ENCODE peak calls at places on chromosomes 12 and 14, in eight cellular contexts. One of them, this sample, is unnamed.

GRCh38 chr12:53381739-53382630 is 2.0 kb downstream of the SP1 start:
- DNase-seq in PC-9: peak; percentile 50
- DNase-seq in CMK: peak; percentile 57
- DNase-seq in cardiac septum: peak; percentile 83
- DNase-seq in ELR: peak; percentile 74
- DNase-seq in DND-41: peak; percentile 21
- DNase-seq in RCC 7860: peak; percentile 68
- DNase-seq in AG09319: peak; percentile 51
- DNase-seq in this sample: peak; percentile 37

GRCh38 chr12:25194211-25194610 is 749 bp downstream of the DNAI7 start:
- DNase-seq in PC-9: no peak
- DNase-seq in CMK: no peak
- DNase-seq in cardiac septum: no peak
- DNase-seq in ELR: no peak
- DNase-seq in DND-41: no peak
- DNase-seq in RCC 7860: no peak
- DNase-seq in AG09319: peak; percentile 63
- DNase-seq in this sample: no peak

GRCh38 chr12:124844411-124845397 is 19.0 kb downstream of the SCARB1 start:
- DNase-seq in PC-9: no peak
- DNase-seq in CMK: no peak
- DNase-seq in cardiac septum: no peak
- DNase-seq in ELR: no peak
- DNase-seq in DND-41: no peak
- DNase-seq in RCC 7860: no peak
- DNase-seq in AG09319: no peak
- DNase-seq in this sample: no peak

GRCh38 chr12:3190101-3190500 is 112.9 kb downstream of the TSPAN9 start:
- DNase-seq in PC-9: no peak
- DNase-seq in CMK: peak; percentile 20
- DNase-seq in cardiac septum: no peak
- DNase-seq in ELR: no peak
- DNase-seq in DND-41: no peak
- DNase-seq in RCC 7860: no peak
- DNase-seq in AG09319: no peak
- DNase-seq in this sample: no peak

GRCh38 chr14:65310568-65310967 is 102.0 kb upstream of the FUT8 start:
- DNase-seq in PC-9: no peak
- DNase-seq in CMK: no peak
- DNase-seq in cardiac septum: no peak
- DNase-seq in ELR: no peak
- DNase-seq in DND-41: no peak
- DNase-seq in RCC 7860: no peak
- DNase-seq in AG09319: no peak
- DNase-seq in this sample: no peak

GRCh38 chr14:96816281-96816680 is 19.1 kb downstream of the VRK1 start:
- DNase-seq in PC-9: no peak
- DNase-seq in CMK: no peak
- DNase-seq in cardiac septum: no peak
- DNase-seq in ELR: no peak
- DNase-seq in DND-41: no peak
- DNase-seq in RCC 7860: no peak
- DNase-seq in AG09319: no peak
- DNase-seq in this sample: no peak

GRCh38 chr12:119843100-119843499 is 34.0 kb downstream of the CIT start:
- DNase-seq in PC-9: no peak
- DNase-seq in CMK: no peak
- DNase-seq in cardiac septum: no peak
- DNase-seq in ELR: no peak
- DNase-seq in DND-41: no peak
- DNase-seq in RCC 7860: no peak
- DNase-seq in AG09319: peak; percentile 20
- DNase-seq in this sample: no peak

GRCh38 chr14:68285421-68286179 is 466.0 kb downstream of the RAD51B start:
- DNase-seq in PC-9: no peak
- DNase-seq in CMK: no peak
- DNase-seq in cardiac septum: no peak
- DNase-seq in ELR: no peak
- DNase-seq in DND-41: peak; percentile 79
- DNase-seq in RCC 7860: no peak
- DNase-seq in AG09319: no peak
- DNase-seq in this sample: peak; percentile 31

GRCh38 chr12:89243786-89244185 is 108.5 kb downstream of the DUSP6 start:
- DNase-seq in PC-9: no peak
- DNase-seq in CMK: no peak
- DNase-seq in cardiac septum: no peak
- DNase-seq in ELR: peak; percentile 35
- DNase-seq in DND-41: peak; percentile 36
- DNase-seq in RCC 7860: no peak
- DNase-seq in AG09319: no peak
- DNase-seq in this sample: no peak

GRCh38 chr14:95061317-95062093 is 95.8 kb downstream of the DICER1 start:
- DNase-seq in PC-9: no peak
- DNase-seq in CMK: no peak
- DNase-seq in cardiac septum: peak; percentile 57
- DNase-seq in ELR: no peak
- DNase-seq in DND-41: peak; percentile 52
- DNase-seq in RCC 7860: no peak
- DNase-seq in AG09319: no peak
- DNase-seq in this sample: no peak

GRCh38 chr12:11746024-11746771 is 96.7 kb downstream of the ETV6 start:
- DNase-seq in PC-9: peak; percentile 24
- DNase-seq in CMK: peak; percentile 89
- DNase-seq in cardiac septum: no peak
- DNase-seq in ELR: peak; percentile 88
- DNase-seq in DND-41: no peak
- DNase-seq in RCC 7860: peak; percentile 99
- DNase-seq in AG09319: no peak
- DNase-seq in this sample: no peak

GRCh38 chr14:23093993-23094665 is 807 bp downstream of the ACIN1 start:
- DNase-seq in PC-9: no peak
- DNase-seq in CMK: no peak
- DNase-seq in cardiac septum: no peak
- DNase-seq in ELR: no peak
- DNase-seq in DND-41: no peak
- DNase-seq in RCC 7860: no peak
- DNase-seq in AG09319: no peak
- DNase-seq in this sample: no peak

GRCh38 chr14:53493310-53493709 is 340.2 kb upstream of the DDHD1 start:
- DNase-seq in PC-9: no peak
- DNase-seq in CMK: no peak
- DNase-seq in cardiac septum: no peak
- DNase-seq in ELR: no peak
- DNase-seq in DND-41: no peak
- DNase-seq in RCC 7860: no peak
- DNase-seq in AG09319: no peak
- DNase-seq in this sample: no peak

GRCh38 chr12:68631177-68631576 is 20.5 kb downstream of the RAP1B start:
- DNase-seq in PC-9: no peak
- DNase-seq in CMK: no peak
- DNase-seq in cardiac septum: no peak
- DNase-seq in ELR: peak; percentile 39
- DNase-seq in DND-41: no peak
- DNase-seq in RCC 7860: no peak
- DNase-seq in AG09319: no peak
- DNase-seq in this sample: no peak

GRCh38 chr12:79451988-79452387 is 238.8 kb downstream of the PAWR start:
- DNase-seq in PC-9: peak; percentile 66
- DNase-seq in CMK: no peak
- DNase-seq in cardiac septum: no peak
- DNase-seq in ELR: peak; percentile 97
- DNase-seq in DND-41: no peak
- DNase-seq in RCC 7860: peak; percentile 88
- DNase-seq in AG09319: peak; percentile 67
- DNase-seq in this sample: no peak

GRCh38 chr14:50069325-50069724 is 47.0 kb downstream of the VCPKMT start:
- DNase-seq in PC-9: no peak
- DNase-seq in CMK: no peak
- DNase-seq in cardiac septum: no peak
- DNase-seq in ELR: no peak
- DNase-seq in DND-41: no peak
- DNase-seq in RCC 7860: no peak
- DNase-seq in AG09319: no peak
- DNase-seq in this sample: no peak

GRCh38 chr12:103530352-103530751 is 34.6 kb upstream of the C12orf42 start:
- DNase-seq in PC-9: no peak
- DNase-seq in CMK: no peak
- DNase-seq in cardiac septum: no peak
- DNase-seq in ELR: no peak
- DNase-seq in DND-41: no peak
- DNase-seq in RCC 7860: no peak
- DNase-seq in AG09319: no peak
- DNase-seq in this sample: no peak

GRCh38 chr12:94644141-94644575 is 6.2 kb downstream of the TMCC3 start:
- DNase-seq in PC-9: no peak
- DNase-seq in CMK: no peak
- DNase-seq in cardiac septum: no peak
- DNase-seq in ELR: peak; percentile 91
- DNase-seq in DND-41: peak; percentile 22
- DNase-seq in RCC 7860: peak; percentile 53
- DNase-seq in AG09319: no peak
- DNase-seq in this sample: no peak

This sample was measured in activated T-helper 2 cell treated with anti-CD3 and anti-CD28 coated beads, Interferon-gamma antibody, Interleukin-2, Interleukin-4, amounts not matched to agents 10 μg/mL and 5 μg/mL and 100 μg/mL, durations not matched to agents 14 hours and 24 hours and 36 hours.